ENCODE peak calls at places on chromosomes 12 and 14, in eight cellular contexts. Y, P, V, S, H, M, Z and T are unnamed samples.

GRCh38 chr14:67815573-67816235 is 686 bp downstream of the ZFYVE26 start:
- DNase-seq in S (no peak), Z (no peak), P (no peak), Y (peak; percentile 62), M (no peak), H (no peak), V (no peak), T (no peak)

GRCh38 chr12:12008931-12009611 is 61.7 kb upstream of the BCL2L14 start:
- DNase-seq in S (peak; percentile 78), V (no peak), H (no peak), M (no peak), P (no peak), Y (peak; percentile 31), Z (no peak), T (peak; percentile 94)

GRCh38 chr12:75938189-75938588 is 93.4 kb downstream of the PHLDA1 start:
- DNase-seq in Y (no peak), Z (no peak), V (peak; percentile 20), P (no peak), M (no peak), S (no peak), H (no peak), T (no peak)

GRCh38 chr14:85250369-85250768 is 279.6 kb upstream of the FLRT2 start:
- DNase-seq in H (no peak), S (peak; percentile 17), Z (no peak), P (peak; percentile 56), Y (no peak), V (no peak), M (no peak), T (no peak)

GRCh38 chr14:106850913-106851825 is 1324.8 kb downstream of the TMEM121 start:
- DNase-seq in V (no peak), H (peak; percentile 60), P (no peak), M (no peak), S (no peak), Z (no peak), Y (no peak), T (no peak)

GRCh38 chr14:56004807-56005579 is 113.2 kb upstream of the PELI2 start:
- DNase-seq in V (no peak), P (no peak), H (no peak), M (no peak), Z (no peak), S (peak; percentile 25), Y (peak; percentile 77), T (peak; percentile 51)

GRCh38 chr12:99907210-99907609 is 77.5 kb downstream of the ANKS1B start:
- DNase-seq in H (no peak), S (no peak), Z (no peak), P (no peak), V (no peak), M (no peak), Y (no peak), T (no peak)

GRCh38 chr12:26555139-26555538 is 277.9 kb downstream of the ITPR2 start:
- DNase-seq in H (no peak), S (no peak), V (no peak), M (no peak), Z (no peak), Y (peak; percentile 53), P (no peak), T (no peak)

GRCh38 chr12:73159952-73160351 is 887.8 kb downstream of the TRHDE start:
- DNase-seq in V (no peak), M (no peak), P (no peak), H (no peak), Y (no peak), S (no peak), Z (no peak), T (no peak)

DNA sequence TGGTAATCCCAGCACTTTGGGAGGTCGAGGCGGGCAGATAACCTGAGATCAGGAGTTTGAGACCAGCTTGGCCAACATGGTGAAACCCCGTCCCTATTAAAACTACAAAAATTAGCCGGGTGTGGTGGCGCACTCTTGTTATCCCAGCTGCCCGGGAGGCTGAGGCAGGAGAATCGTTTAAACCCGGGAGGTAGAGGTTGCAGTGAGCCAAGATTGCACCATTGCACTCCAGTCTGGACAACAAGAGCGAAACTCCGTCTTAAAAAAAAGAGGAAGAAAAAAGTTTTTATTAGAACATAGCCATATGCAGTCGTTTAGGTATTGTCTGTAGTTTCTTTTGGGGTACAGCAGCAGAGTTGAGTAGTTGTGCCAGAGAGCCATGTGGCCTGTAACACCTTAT is 2.0 kb downstream of the ADIPOR2 start:
- DNase-seq in H (no peak), P (no peak), M (no peak), V (no peak), Y (no peak), S (no peak), Z (no peak), T (no peak)
- H3K4me3 ChIP-seq in H (peak overlapping the region; percentile 99), P (no peak overlapping the region), M (no peak overlapping the region), V (peak overlapping the region; percentile 95), Y (no peak overlapping the region), S (no peak overlapping the region), Z (no peak overlapping the region), T (no peak overlapping the region)

GRCh38 chr14:99512571-99513182 is 31.5 kb downstream of the CCNK start:
- DNase-seq in P (no peak), H (peak; percentile 72), Y (no peak), S (no peak), Z (no peak), M (no peak), V (no peak), T (no peak)
- H3K36me3 ChIP-seq in P (peaks cover 5% of the 10 kb centered on the region), H (peaks cover 46% of the 10 kb centered on the region), Y (peaks cover 43% of the 10 kb centered on the region), S (peaks cover 28% of the 10 kb centered on the region), Z (peaks cover 73% of the 10 kb centered on the region), M (peaks cover 46% of the 10 kb centered on the region), V (peaks cover 39% of the 10 kb centered on the region), T (peaks cover 74% of the 10 kb centered on the region)

DNA sequence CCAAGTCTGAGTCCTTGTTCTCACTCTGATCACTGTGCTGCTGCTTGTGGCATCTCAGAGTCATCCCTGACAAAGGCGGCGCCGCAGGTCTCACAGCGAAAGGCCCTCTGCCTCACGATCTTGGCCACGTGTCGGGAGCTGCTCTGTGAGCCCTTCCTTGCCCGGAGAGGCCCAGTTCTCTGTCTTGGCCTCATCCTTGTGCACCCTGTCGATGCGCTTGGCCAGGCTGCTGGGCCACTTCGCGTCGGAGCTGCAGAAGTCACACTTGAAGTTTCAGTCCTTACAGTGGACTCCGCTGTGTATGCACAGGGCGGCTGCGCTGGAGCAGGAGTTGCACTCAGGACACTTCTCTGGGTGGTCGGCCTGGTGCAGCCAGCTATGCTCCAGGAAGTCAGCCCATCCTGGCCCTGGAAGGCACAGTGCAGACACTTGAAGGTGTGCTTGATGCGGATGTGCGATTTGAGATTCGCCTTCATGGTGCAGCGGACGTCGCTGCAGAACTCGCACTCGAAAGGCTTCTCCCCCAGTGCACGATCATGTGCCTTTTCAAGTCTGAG is 36.4 kb upstream of the SAV1 start:
- DNase-seq in Y (no peak), P (no peak), S (no peak), V (no peak), M (no peak), Z (no peak), H (no peak), T (no peak)
- H3K4me3 ChIP-seq in Y (no peak overlapping the region), P (no peak overlapping the region), S (no peak overlapping the region), V (no peak overlapping the region), M (no peak overlapping the region), Z (no peak overlapping the region), H (no peak overlapping the region), T (no peak overlapping the region)

GRCh38 chr12:68877583-68877982 is 55.4 kb downstream of the CPM start:
- DNase-seq in Z (no peak), P (no peak), H (no peak), Y (no peak), V (no peak), M (no peak), S (no peak), T (peak; percentile 73)
- H3K36me3 ChIP-seq in Z (peaks cover 5% of the 10 kb centered on the region), P (no peaks in the 10 kb centered on the region), H (no peaks in the 10 kb centered on the region), Y (no peaks in the 10 kb centered on the region), V (no peaks in the 10 kb centered on the region), M (no peaks in the 10 kb centered on the region), S (no peaks in the 10 kb centered on the region), T (peaks cover 3% of the 10 kb centered on the region)